ENCODE peak calls at places on chromosomes 12 and 14, in five cellular contexts. A is transverse colon, Z is ovary, L is AG09309, J is heart left ventricle. R is an unnamed sample.

GRCh38 chr12:96514328-96514727 is 25.0 kb downstream of the CFAP54 start:
- DNase-seq in A (no peak), Z (no peak), L (no peak), J (no peak), R (no peak)

GRCh38 chr12:15919491-15919890 is 8.4 kb downstream of the DERA start:
- DNase-seq in A (no peak), Z (no peak), L (no peak), J (no peak), R (no peak)

GRCh38 chr12:69501154-69501895 is 31.1 kb downstream of the FRS2 start:
- DNase-seq in A (no peak), Z (no peak), L (no peak), J (no peak), R (no peak)

GRCh38 chr14:76950043-76951020 is 78.2 kb downstream of the IRF2BPL start:
- DNase-seq in A (no peak), Z (peak; percentile 58), L (no peak), J (no peak), R (no peak)

GRCh38 chr14:97267509-97267908 is 470.3 kb downstream of the VRK1 start:
- DNase-seq in A (no peak), Z (no peak), L (no peak), J (no peak), R (no peak)

GRCh38 chr14:34692348-34692747 is 22.0 kb downstream of the CFL2 start:
- DNase-seq in A (no peak), Z (no peak), L (peak; percentile 52), J (no peak), R (no peak)

GRCh38 chr14:78450945-78451344 is 280.8 kb downstream of the NRXN3 start:
- DNase-seq in A (no peak), Z (no peak), L (no peak), J (no peak), R (no peak)

GRCh38 chr12:47391566-47391965 is 311.8 kb upstream of the AMIGO2 start:
- DNase-seq in A (peak; percentile 17), Z (no peak), L (no peak), J (no peak), R (no peak)

GRCh38 chr14:24368562-24369252 is 723 bp downstream of the NFATC4 start:
- DNase-seq in A (peak; percentile 45), Z (peak; percentile 91), L (peak; percentile 67), J (peak; percentile 49), R (peak; percentile 82)

GRCh38 chr14:50222061-50222613 is 9.2 kb downstream of the SOS2 start:
- DNase-seq in A (no peak), Z (no peak), L (no peak), J (no peak), R (no peak)

GRCh38 chr14:89171628-89172027 is 245.4 kb downstream of the FOXN3 start:
- DNase-seq in A (no peak), Z (no peak), L (no peak), J (no peak), R (no peak)

GRCh38 chr14:74619672-74620131 is 7.7 kb upstream of the LTBP2 start:
- DNase-seq in A (peak; percentile 59), Z (peak; percentile 92), L (peak; percentile 94), J (peak; percentile 76), R (no peak)

GRCh38 chr14:104363891-104364760 is 215.4 kb upstream of the C14orf180 start:
- DNase-seq in A (no peak), Z (peak; percentile 11), L (no peak), J (no peak), R (no peak)

GRCh38 chr12:99824900-99825562 is 159.7 kb downstream of the ANKS1B start:
- DNase-seq in A (no peak), Z (no peak), L (no peak), J (no peak), R (no peak)

GRCh38 chr14:72311116-72311515 is 378.9 kb downstream of the RGS6 start:
- DNase-seq in A (no peak), Z (no peak), L (no peak), J (no peak), R (no peak)

GRCh38 chr12:82740129-82741000 is 53.7 kb downstream of the TMTC2 start:
- DNase-seq in A (no peak), Z (no peak), L (peak; percentile 63), J (no peak), R (no peak)

GRCh38 chr12:129854591-129854990 is 49.2 kb downstream of the TMEM132D start:
- DNase-seq in A (no peak), Z (no peak), L (no peak), J (no peak), R (no peak)

DNA sequence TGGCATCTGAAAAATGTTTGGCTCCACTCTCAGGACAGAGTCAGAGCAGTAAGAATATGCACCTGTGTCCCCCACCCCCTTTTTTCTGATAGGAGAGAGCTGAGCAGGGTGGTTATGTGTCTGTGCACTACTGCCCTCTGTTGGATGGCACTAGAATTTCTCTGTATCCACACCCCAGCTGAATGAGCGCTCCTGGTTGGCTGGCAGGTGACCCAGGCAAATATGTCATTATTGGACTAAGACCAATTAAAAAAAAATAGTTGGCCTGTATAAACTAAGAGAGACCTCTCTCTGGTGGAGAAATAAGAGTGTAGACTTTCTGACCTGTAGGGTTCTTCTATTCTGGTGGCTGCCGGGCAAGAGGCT is 107.0 kb downstream of the PTCSC3 start:
- DNase-seq in A (no peak), Z (no peak), L (no peak), J (peak; percentile 7), R (peak; percentile 43)
- TF ChIP-seq CTCF in A (peak; percentile 31), Z (no peak), L (peak; percentile 47), J (peak; percentile 46), R (peak; percentile 85)

GRCh38 chr12:68479261-68479581 is 131.5 kb upstream of the RAP1B start:
- DNase-seq in A (no peak), Z (no peak), L (peak; percentile 82), J (no peak), R (no peak)

GRCh38 chr12:68481181-68481941 is 129.3 kb upstream of the RAP1B start:
- DNase-seq in A (no peak), Z (no peak), L (peak; percentile 46), J (no peak), R (no peak)

GRCh38 chr12:68479832-68480291 is 130.8 kb upstream of the RAP1B start:
- DNase-seq in A (no peak), Z (no peak), L (no peak), J (no peak), R (no peak)

GRCh38 chr12:68482014-68482413 is 128.7 kb upstream of the RAP1B start:
- DNase-seq in A (no peak), Z (no peak), L (no peak), J (no peak), R (no peak)

GRCh38 chr12:68480526-68480925 is 130.2 kb upstream of the RAP1B start:
- DNase-seq in A (no peak), Z (no peak), L (no peak), J (no peak), R (no peak)
- H3K4me3 ChIP-seq in A (no peak overlapping the region), Z (no peak overlapping the region), L (no peak overlapping the region), J (no peak overlapping the region), R (no peak overlapping the region)

DNA sequence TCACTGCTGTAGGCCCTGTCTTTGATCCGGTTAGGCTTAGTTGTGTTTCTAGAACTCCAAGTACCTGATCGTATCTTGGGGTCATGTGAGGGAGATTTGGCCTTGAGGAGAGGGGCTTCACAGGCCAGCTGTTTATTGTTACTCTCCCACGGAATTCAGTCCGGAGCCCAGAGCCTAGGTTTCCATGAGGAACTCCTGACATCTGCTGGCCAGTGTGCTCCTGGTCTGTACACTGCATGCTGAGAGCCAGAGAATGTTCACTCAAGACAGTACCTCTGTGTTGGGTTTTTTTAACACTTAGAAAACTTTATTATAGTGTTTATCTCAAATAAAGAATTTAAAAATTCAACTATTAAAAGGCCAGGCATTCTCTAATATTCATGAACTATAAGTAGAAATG is 341.0 kb upstream of the TMEM132C start:
- DNase-seq in A (peak; percentile 25), Z (peak; percentile 33), L (no peak), J (peak; percentile 30), R (no peak)
- TF ChIP-seq CTCF in A (no peak), Z (no peak), L (peak; percentile 79), J (peak; percentile 67), R (no peak)

GRCh38 chr14:47674148-47674545 is 1.3 kb downstream of the MDGA2 start:
- DNase-seq in A (no peak), Z (no peak), L (no peak), J (no peak), R (peak; percentile 14)

GRCh38 chr14:47674546-47675238 is 713 bp downstream of the MDGA2 start:
- DNase-seq in A (no peak), Z (no peak), L (no peak), J (no peak), R (peak; percentile 12)

GRCh38 chr14:47675239-47675488 is 241 bp downstream of the MDGA2 start:
- DNase-seq in A (no peak), Z (no peak), L (no peak), J (no peak), R (no peak)

GRCh38 chr14:47676301-47676617 is 854 bp upstream of the MDGA2 start:
- DNase-seq in A (no peak), Z (no peak), L (no peak), J (no peak), R (no peak)

DNA sequence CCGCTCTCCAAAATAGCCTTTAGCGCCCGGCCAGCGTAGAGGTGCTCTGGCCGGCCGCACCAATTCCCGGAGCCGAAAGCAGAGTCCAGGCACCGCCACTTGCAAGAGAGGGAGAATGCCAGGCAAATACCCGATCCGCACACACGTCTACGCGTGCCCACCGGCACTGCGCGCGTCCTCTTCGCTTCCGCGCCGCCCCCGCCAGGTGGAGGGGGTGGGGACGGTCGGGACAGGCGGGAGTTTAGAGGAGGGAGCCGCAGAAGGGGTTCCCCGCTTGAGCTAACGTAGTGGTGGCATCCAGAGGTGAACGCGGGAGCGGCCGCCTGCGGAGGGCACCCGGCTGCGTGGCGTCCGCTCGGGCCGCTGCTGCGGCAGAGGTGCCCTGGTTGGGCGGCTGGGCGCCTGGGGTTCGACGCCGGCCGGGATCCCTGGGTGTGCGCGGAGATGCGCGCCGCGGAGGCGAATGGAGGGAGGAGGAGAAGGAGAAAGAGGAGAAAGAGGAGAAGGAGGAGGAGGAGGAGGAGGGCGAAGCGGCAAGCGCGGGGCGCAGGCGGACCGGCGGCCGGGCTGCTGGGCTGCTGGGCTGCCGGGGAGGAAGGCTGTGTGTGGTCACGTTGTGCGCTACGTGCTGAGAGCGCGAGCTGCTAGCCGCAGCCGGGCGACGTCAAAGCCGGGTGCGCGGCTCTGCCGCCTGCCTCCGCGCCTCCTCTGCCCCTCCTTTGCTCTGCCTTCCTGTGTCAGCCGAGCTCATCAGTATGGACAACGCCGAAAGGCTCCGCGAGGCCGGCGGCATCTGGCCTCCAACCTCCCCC is at the start of gene MDGA2:
- DNase-seq in A (no peak), Z (no peak), L (no peak), J (no peak), R (peak; percentile 42)
- H3K4me3 ChIP-seq in A (peak within 1 kb of the TSS; percentile 2), Z (no peak within 1 kb of the TSS), L (no peak within 1 kb of the TSS), J (peak within 1 kb of the TSS; percentile 11), R (peak within 1 kb of the TSS; percentile 44)

GRCh38 chr12:72072613-72073212 is 134.1 kb downstream of the TPH2 start:
- DNase-seq in A (no peak), Z (no peak), L (no peak), J (no peak), R (peak; percentile 34)
- TF ChIP-seq CTCF in A (no peak), Z (no peak), L (no peak), J (no peak), R (no peak)